ENCODE peak calls at places on chromosomes 7 and 10, in seven cellular contexts. F is esophagus muscularis mucosa, O is stomach, W is heart left ventricle, C is testis, A is NB4, E is body of pancreas. R is an unnamed sample.

GRCh38 chr7:74302745-74303221 is 13.6 kb downstream of the CLIP2 start:
- DNase-seq in E (no peak), A (no peak), C (no peak), O (no peak), W (no peak), F (no peak), R (no peak)

GRCh38 chr7:73831656-73832579 is 1.1 kb downstream of the CLDN4 start:
- DNase-seq in E (peak), O (peak), W (no peak), F (no peak), C (peak), A (no peak), R (no peak)

GRCh38 chr10:11586170-11586569 is 25.3 kb downstream of the USP6NL start:
- DNase-seq in A (peak), O (no peak), E (no peak), C (no peak), F (no peak), W (no peak), R (no peak)

GRCh38 chr7:80330434-80330833 is 181.4 kb downstream of the GNAT3 start:
- DNase-seq in E (no peak), F (no peak), A (no peak), O (no peak), C (no peak), W (no peak), R (no peak)

GRCh38 chr7:1920266-1920681 is 250.2 kb downstream of the ELFN1 start:
- DNase-seq in W (peak), C (no peak), A (peak), O (no peak), F (no peak), E (peak), R (no peak)

GRCh38 chr7:31126976-31127375 is 74.9 kb downstream of the ADCYAP1R1 start:
- DNase-seq in F (no peak), O (no peak), A (peak), W (no peak), C (no peak), E (no peak), R (no peak)

GRCh38 chr10:75021851-75022250 is 89.6 kb upstream of the SAMD8 start:
- DNase-seq in F (no peak), A (no peak), E (peak), O (peak), C (no peak), W (no peak), R (no peak)

GRCh38 chr7:49639068-49639593 is 134.3 kb upstream of the VWC2 start:
- DNase-seq in E (no peak), C (no peak), W (no peak), A (no peak), O (no peak), F (peak), R (no peak)

GRCh38 chr7:114459574-114459973 is 45.0 kb downstream of the FOXP2 start:
- DNase-seq in O (no peak), W (no peak), F (no peak), E (no peak), A (no peak), C (no peak), R (no peak)

GRCh38 chr10:69928339-69928738 is 124.3 kb upstream of the MACROH2A2 start:
- DNase-seq in E (no peak), C (no peak), O (no peak), F (no peak), A (no peak), W (no peak), R (no peak)

GRCh38 chr10:110225441-110225755 is 18.0 kb downstream of the MXI1 start:
- DNase-seq in O (no peak), W (no peak), E (no peak), F (no peak), C (no peak), A (no peak), R (no peak)

GRCh38 chr10:132926777-132927650 is 15.4 kb downstream of the CFAP46 start:
- DNase-seq in W (no peak), A (no peak), O (no peak), E (no peak), F (no peak), C (no peak), R (no peak)

GRCh38 chr10:17077905-17078289 is 51.7 kb downstream of the CUBN start:
- DNase-seq in A (no peak), E (no peak), F (no peak), C (no peak), W (no peak), O (no peak), R (no peak)

GRCh38 chr10:23417254-23417653 is 21.6 kb upstream of the OTUD1 start:
- DNase-seq in A (no peak), C (no peak), W (no peak), F (no peak), O (no peak), E (no peak), R (no peak)

GRCh38 chr10:35423505-35424306 is 87.4 kb downstream of the CCNY start:
- DNase-seq in W (no peak), E (no peak), O (no peak), C (no peak), A (no peak), F (no peak), R (peak)

GRCh38 chr7:108253275-108254044 is 123.3 kb upstream of the LAMB4 start:
- DNase-seq in C (no peak), E (no peak), W (no peak), O (no peak), A (no peak), F (no peak), R (no peak)

GRCh38 chr7:27551803-27552202 is 110.9 kb downstream of the HIBADH start:
- DNase-seq in W (no peak), F (no peak), O (no peak), C (no peak), A (no peak), E (no peak), R (no peak)

GRCh38 chr10:105358911-105359310 is 717.8 kb downstream of the SORCS3 start:
- DNase-seq in W (no peak), O (no peak), F (no peak), C (no peak), A (no peak), E (no peak), R (no peak)

GRCh38 chr10:91909178-91909677 is at the start of gene FGFBP3:
- DNase-seq in W (peak), E (peak), A (peak), C (peak), F (no peak), O (no peak), R (no peak)

GRCh38 chr7:30682131-30683083 is at the start of gene CRHR2:
- DNase-seq in E (peak), O (no peak), F (no peak), C (peak), A (no peak), W (peak), R (no peak)

GRCh38 chr10:99341860-99342517 is 12.8 kb downstream of the CNNM1 start:
- DNase-seq in F (no peak), W (no peak), E (no peak), O (no peak), A (no peak), C (no peak), R (no peak)

GRCh38 chr10:47383254-47384147 is 592 bp downstream of the ZNF488 start:
- DNase-seq in O (peak), C (no peak), W (no peak), E (no peak), F (no peak), A (no peak), R (no peak)

GRCh38 chr10:90087197-90088007 is 386.0 kb downstream of the KIF20B start:
- DNase-seq in E (no peak), W (no peak), C (no peak), A (peak), O (no peak), F (no peak), R (peak)

GRCh38 chr7:79730971-79731370 is 277.5 kb upstream of the MAGI2 start:
- DNase-seq in C (no peak), F (no peak), W (no peak), A (no peak), E (no peak), O (no peak), R (no peak)

GRCh38 chr7:55490099-55490498 is 82.2 kb downstream of the VOPP1 start:
- DNase-seq in A (no peak), C (no peak), W (no peak), F (no peak), E (no peak), O (no peak), R (no peak)

GRCh38 chr7:33667261-33667660 is 238.1 kb upstream of the BMPER start:
- DNase-seq in A (no peak), O (no peak), W (no peak), F (no peak), C (no peak), E (no peak), R (no peak)

GRCh38 chr7:113267271-113267670 is 148.9 kb upstream of the SMIM30 start:
- DNase-seq in O (no peak), C (no peak), F (no peak), W (no peak), A (peak), E (no peak), R (no peak)

GRCh38 chr7:158583143-158583542 is 4.5 kb downstream of the PTPRN2 start:
- DNase-seq in E (no peak), O (no peak), W (no peak), F (no peak), A (no peak), C (no peak), R (no peak)

GRCh38 chr7:664402-664775 is 62.1 kb upstream of the DNAAF5 start:
- DNase-seq in O (no peak), A (no peak), W (no peak), E (no peak), C (no peak), F (no peak), R (no peak)

GRCh38 chr10:71222541-71223364 is 10.4 kb downstream of the UNC5B start:
- DNase-seq in A (no peak), E (no peak), F (no peak), C (no peak), O (peak), W (no peak), R (no peak)

GRCh38 chr7:26686448-26686981 is 177.9 kb downstream of the SKAP2 start:
- DNase-seq in E (peak), W (no peak), F (no peak), A (peak), C (no peak), O (no peak), R (no peak)

GRCh38 chr10:107496594-107496993 is 332.1 kb upstream of the SORCS1 start:
- DNase-seq in F (no peak), C (no peak), O (no peak), A (no peak), W (no peak), E (no peak), R (no peak)

GRCh38 chr7:133300097-133300496 is 47.2 kb downstream of the EXOC4 start:
- DNase-seq in E (no peak), O (no peak), F (no peak), C (no peak), W (no peak), A (no peak), R (no peak)

GRCh38 chr10:86706401-86706841 is 38.1 kb downstream of the LDB3 start:
- DNase-seq in A (no peak), E (no peak), F (no peak), C (no peak), O (no peak), W (peak), R (no peak)

GRCh38 chr7:23698822-23699221 is 11.2 kb upstream of the STK31 start:
- DNase-seq in F (no peak), O (no peak), C (no peak), W (no peak), A (no peak), E (peak), R (no peak)

GRCh38 chr7:149838224-149838991 is at the start of gene ZNF862:
- DNase-seq in C (peak), W (peak), F (peak), E (peak), A (peak), O (peak), R (peak)
- TF ChIP-seq POLR2A in C (peak), W (no peak), F (peak), E (peak), A (peak), O (no peak), R (peak)

GRCh38 chr7:151057737-151057988 is at the start of gene CDK5:
- DNase-seq in F (no peak), E (no peak), W (no peak), C (no peak), A (no peak), O (no peak), R (no peak)

GRCh38 chr7:151057038-151057736 is 510 bp downstream of the CDK5 start:
- DNase-seq in E (peak), O (no peak), A (peak), C (no peak), W (no peak), F (no peak), R (peak)

GRCh38 chr7:151058766-151059361 is 525 bp upstream of the SLC4A2 start:
- DNase-seq in O (no peak), E (no peak), F (no peak), W (no peak), C (no peak), A (peak), R (no peak)

GRCh38 chr7:151059362-151060112 is at the start of gene SLC4A2:
- DNase-seq in E (peak), A (peak), F (peak), C (peak), W (peak), O (peak), R (peak)

DNA sequence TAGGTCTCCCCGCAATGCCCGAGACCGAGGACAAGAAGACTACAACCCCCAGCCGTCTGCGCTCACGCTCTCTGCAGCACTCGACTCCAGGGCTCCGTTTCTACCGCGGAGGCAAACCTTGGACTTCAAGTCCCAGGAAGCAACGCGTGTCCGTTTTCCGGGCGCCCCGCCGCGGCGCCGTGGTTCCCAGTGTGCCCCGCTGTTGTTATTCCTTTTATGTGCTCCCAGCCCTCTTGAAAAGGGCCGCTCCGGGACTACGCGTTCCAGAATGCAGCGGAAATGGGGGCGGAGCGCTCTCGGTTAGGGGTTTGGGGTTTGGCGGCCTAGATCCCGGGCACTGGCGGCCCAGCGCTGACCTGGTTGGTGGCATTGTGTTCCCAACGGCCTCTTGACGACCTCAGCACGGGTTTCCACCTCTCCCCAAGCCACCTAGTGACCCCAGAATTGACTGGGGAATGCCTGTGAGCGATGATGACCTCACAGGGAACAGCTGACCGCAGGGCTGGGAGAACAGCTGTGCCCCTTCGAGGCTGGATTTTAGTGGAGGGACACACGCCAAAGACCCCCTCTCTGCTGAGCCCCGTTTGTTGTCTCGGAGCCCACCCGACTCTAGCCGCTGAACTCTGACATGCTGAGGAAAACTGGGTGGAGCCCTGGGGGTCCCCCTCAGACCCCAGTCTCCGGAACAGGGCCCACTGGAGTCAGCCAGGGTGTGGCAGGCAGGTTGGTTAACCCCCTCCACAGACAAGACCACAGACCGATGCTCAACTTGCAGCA is 480 bp upstream of the CDK5 start:
- DNase-seq in E (peak), W (peak), C (peak), O (peak), A (peak), F (peak), R (peak)
- TF ChIP-seq POLR2A in E (peak), W (peak), C (peak), O (no peak), A (no peak), F (peak), R (peak)

DNA sequence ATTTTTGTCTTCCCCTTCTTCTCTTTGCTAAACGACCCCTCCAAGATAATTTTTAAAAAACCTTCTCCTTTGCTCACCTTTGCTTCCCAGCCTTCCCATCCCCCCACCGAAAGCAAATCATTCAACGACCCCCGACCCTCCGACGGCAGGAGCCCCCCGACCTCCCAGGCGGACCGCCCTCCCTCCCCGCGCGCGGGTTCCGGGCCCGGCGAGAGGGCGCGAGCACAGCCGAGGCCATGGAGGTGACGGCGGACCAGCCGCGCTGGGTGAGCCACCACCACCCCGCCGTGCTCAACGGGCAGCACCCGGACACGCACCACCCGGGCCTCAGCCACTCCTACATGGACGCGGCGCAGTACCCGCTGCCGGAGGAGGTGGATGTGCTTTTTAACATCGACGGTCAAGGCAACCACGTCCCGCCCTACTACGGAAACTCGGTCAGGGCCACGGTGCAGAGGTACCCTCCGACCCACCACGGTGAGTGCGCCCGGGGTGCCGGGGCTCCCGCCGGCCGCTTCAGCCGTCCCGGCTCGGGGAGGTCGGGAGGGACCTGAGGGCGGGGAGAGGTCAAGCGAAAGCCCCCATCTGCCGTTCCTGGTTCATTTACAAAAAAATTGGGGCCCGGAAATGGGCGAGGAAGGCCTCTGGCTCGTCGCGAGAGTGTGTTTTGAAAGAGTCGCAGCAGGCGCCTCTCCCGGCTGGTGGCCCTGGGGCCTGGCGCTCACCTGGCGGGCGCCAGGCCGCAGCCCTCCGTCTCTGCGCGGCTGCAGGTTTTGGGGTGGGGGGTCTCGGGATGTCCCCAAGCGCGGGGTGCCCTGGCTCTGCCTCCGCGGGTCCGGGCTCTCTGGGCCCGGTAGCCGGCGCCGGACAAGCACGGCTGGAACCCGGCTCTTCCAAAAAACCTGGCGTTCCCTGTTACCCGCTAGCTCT is 1.2 kb downstream of the GATA3 start:
- DNase-seq in A (no peak), O (no peak), E (no peak), W (no peak), C (no peak), F (no peak), R (no peak)
- TF ChIP-seq POLR2A in A (no peak), O (no peak), E (no peak), W (no peak), C (no peak), F (no peak), R (no peak)

GRCh38 chr10:102394801-102395676 is 466 bp upstream of the NFKB2 start:
- DNase-seq in F (peak), A (peak), W (peak), E (peak), O (peak), C (peak), R (peak)
- TF ChIP-seq POLR2A in F (peak), A (peak), W (no peak), E (peak), O (no peak), C (no peak), R (no peak)

DNA sequence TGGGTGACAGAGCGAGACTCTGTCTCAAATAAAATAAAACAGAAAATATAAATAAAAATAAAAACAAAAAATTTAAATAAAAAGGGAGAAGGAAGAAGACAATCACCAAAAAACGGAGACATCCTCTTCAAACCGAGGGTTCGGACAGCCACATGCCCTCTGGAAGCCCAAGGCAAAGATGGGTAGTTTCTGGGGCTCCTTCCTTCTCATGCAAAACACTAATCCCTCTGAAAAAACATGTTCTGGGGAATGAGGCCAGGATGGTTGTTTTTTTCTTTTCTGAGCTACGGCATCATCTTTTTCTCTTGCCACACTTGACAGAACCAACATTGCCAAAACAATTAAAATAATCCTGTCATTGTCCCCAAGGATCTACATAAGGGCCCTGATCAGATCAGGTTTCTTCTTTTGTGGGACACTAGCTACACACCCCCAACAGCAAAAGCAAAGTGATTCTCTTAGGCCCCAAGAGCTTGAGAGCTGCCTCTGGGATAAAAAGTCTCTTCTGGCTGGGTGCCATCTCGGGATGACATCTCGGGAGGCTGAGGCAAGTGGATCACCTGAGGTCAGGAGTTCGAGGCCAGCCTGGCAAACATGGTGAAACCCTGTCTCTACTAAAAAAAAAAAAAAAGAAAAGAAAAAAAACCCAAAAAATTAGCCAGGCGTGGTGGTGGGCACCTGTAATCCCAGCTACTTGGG is 14.2 kb upstream of the POR start:
- DNase-seq in F (no peak), C (no peak), W (no peak), A (no peak), E (no peak), O (no peak), R (no peak)
- TF ChIP-seq POLR2A in F (no peak), C (no peak), W (no peak), A (no peak), E (no peak), O (no peak), R (no peak)

DNA sequence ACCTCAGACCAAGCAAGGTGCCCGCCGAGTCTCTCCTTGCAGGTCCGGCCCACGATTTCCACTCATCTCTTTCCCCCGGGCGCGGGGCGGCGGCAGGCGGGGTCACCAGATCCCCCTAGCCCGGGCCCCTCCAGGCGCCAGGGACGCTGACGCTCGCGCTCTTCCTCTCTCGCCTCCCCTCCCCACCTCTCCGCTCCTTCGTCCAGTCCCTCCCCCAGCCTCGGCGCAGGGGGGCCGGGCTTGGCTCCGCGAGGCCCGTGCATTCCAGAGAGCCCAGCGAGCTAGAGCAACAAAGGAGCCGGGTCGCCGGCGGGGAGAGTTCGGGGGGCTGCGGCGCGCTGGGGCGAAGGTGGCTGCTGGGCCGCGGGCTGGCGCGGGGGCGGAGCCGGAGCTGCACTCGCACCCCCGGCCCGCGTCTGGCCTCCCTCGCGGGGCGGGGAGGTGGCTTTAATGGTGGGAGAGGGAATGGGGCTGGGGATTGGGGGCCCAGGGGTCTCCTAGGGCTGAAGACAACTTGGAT is at the start of gene SMO:
- DNase-seq in C (peak), E (peak), W (peak), F (no peak), A (no peak), O (peak), R (no peak)
- TF ChIP-seq POLR2A in C (no peak), E (peak), W (no peak), F (no peak), A (no peak), O (no peak), R (peak)

GRCh38 chr10:104291439-104291951 is 22.5 kb downstream of the GSTO2 start:
- DNase-seq in O (peak), W (peak), F (peak), A (peak), E (peak), C (peak), R (peak)
- TF ChIP-seq POLR2A in O (no peak), W (no peak), F (no peak), A (no peak), E (no peak), C (no peak), R (no peak)

GRCh38 chr10:3784510-3785250 is at the start of gene KLF6:
- DNase-seq in W (peak), E (peak), F (no peak), C (no peak), A (no peak), O (peak), R (no peak)
- TF ChIP-seq POLR2A in W (peak), E (peak), F (peak), C (peak), A (peak), O (no peak), R (peak)

R was measured in H54.